ENCODE peak calls at places on chromosomes 2 and 18, in seven cellular contexts. One of them, this sample, is unnamed.

GRCh38 chr2:105175231-105175630 is 66.3 kb upstream of the GPR45 start:
- DNase-seq in nephron progenitor cell: no peak
- DNase-seq in astrocyte of the spinal cord: no peak
- DNase-seq in activated CD8-positive, alpha-beta memory T cell treated with anti-CD3 and anti-CD28 coated beads, Interleukin-2, amount 10 ng/mL, durations not matched to agents 7 days and 5 days: no peak
- DNase-seq in globus pallidus: no peak
- DNase-seq in NCI-H748 treated with DMSO at 0.1 percent for 48 hours: no peak
- DNase-seq in T1000: no peak
- DNase-seq in this sample: no peak

GRCh38 chr2:239836021-239836765 is 188.9 kb downstream of the NDUFA10 start:
- DNase-seq in nephron progenitor cell: no peak
- DNase-seq in astrocyte of the spinal cord: no peak
- DNase-seq in activated CD8-positive, alpha-beta memory T cell treated with anti-CD3 and anti-CD28 coated beads, Interleukin-2, amount 10 ng/mL, durations not matched to agents 7 days and 5 days: peak
- DNase-seq in globus pallidus: no peak
- DNase-seq in NCI-H748 treated with DMSO at 0.1 percent for 48 hours: no peak
- DNase-seq in T1000: no peak
- DNase-seq in this sample: no peak

GRCh38 chr18:21747268-21747667 is 6.7 kb downstream of the MIB1 start:
- DNase-seq in nephron progenitor cell: no peak
- DNase-seq in astrocyte of the spinal cord: no peak
- DNase-seq in activated CD8-positive, alpha-beta memory T cell treated with anti-CD3 and anti-CD28 coated beads, Interleukin-2, amount 10 ng/mL, durations not matched to agents 7 days and 5 days: no peak
- DNase-seq in globus pallidus: no peak
- DNase-seq in NCI-H748 treated with DMSO at 0.1 percent for 48 hours: no peak
- DNase-seq in T1000: no peak
- DNase-seq in this sample: no peak

GRCh38 chr18:79890638-79891037 is 60.8 kb downstream of the SLC66A2 start:
- DNase-seq in nephron progenitor cell: no peak
- DNase-seq in astrocyte of the spinal cord: no peak
- DNase-seq in activated CD8-positive, alpha-beta memory T cell treated with anti-CD3 and anti-CD28 coated beads, Interleukin-2, amount 10 ng/mL, durations not matched to agents 7 days and 5 days: no peak
- DNase-seq in globus pallidus: no peak
- DNase-seq in NCI-H748 treated with DMSO at 0.1 percent for 48 hours: no peak
- DNase-seq in T1000: no peak
- DNase-seq in this sample: no peak

GRCh38 chr2:30040147-30040546 is 106.7 kb upstream of the YPEL5 start:
- DNase-seq in nephron progenitor cell: no peak
- DNase-seq in astrocyte of the spinal cord: no peak
- DNase-seq in activated CD8-positive, alpha-beta memory T cell treated with anti-CD3 and anti-CD28 coated beads, Interleukin-2, amount 10 ng/mL, durations not matched to agents 7 days and 5 days: no peak
- DNase-seq in globus pallidus: no peak
- DNase-seq in NCI-H748 treated with DMSO at 0.1 percent for 48 hours: no peak
- DNase-seq in T1000: no peak
- DNase-seq in this sample: no peak

GRCh38 chr2:23124214-23124735 is 260.7 kb upstream of the KLHL29 start:
- DNase-seq in nephron progenitor cell: no peak
- DNase-seq in astrocyte of the spinal cord: no peak
- DNase-seq in activated CD8-positive, alpha-beta memory T cell treated with anti-CD3 and anti-CD28 coated beads, Interleukin-2, amount 10 ng/mL, durations not matched to agents 7 days and 5 days: no peak
- DNase-seq in globus pallidus: no peak
- DNase-seq in NCI-H748 treated with DMSO at 0.1 percent for 48 hours: no peak
- DNase-seq in T1000: no peak
- DNase-seq in this sample: no peak

GRCh38 chr2:20213651-20214565 is 11.0 kb downstream of the SDC1 start:
- DNase-seq in nephron progenitor cell: peak
- DNase-seq in astrocyte of the spinal cord: no peak
- DNase-seq in activated CD8-positive, alpha-beta memory T cell treated with anti-CD3 and anti-CD28 coated beads, Interleukin-2, amount 10 ng/mL, durations not matched to agents 7 days and 5 days: no peak
- DNase-seq in globus pallidus: no peak
- DNase-seq in NCI-H748 treated with DMSO at 0.1 percent for 48 hours: no peak
- DNase-seq in T1000: no peak
- DNase-seq in this sample: no peak

GRCh38 chr18:77053616-77054287 is 78.8 kb downstream of the MBP start:
- DNase-seq in nephron progenitor cell: no peak
- DNase-seq in astrocyte of the spinal cord: no peak
- DNase-seq in activated CD8-positive, alpha-beta memory T cell treated with anti-CD3 and anti-CD28 coated beads, Interleukin-2, amount 10 ng/mL, durations not matched to agents 7 days and 5 days: no peak
- DNase-seq in globus pallidus: no peak
- DNase-seq in NCI-H748 treated with DMSO at 0.1 percent for 48 hours: no peak
- DNase-seq in T1000: no peak
- DNase-seq in this sample: no peak

GRCh38 chr2:15615310-15615920 is 23.7 kb downstream of the DDX1 start:
- DNase-seq in nephron progenitor cell: no peak
- DNase-seq in astrocyte of the spinal cord: no peak
- DNase-seq in activated CD8-positive, alpha-beta memory T cell treated with anti-CD3 and anti-CD28 coated beads, Interleukin-2, amount 10 ng/mL, durations not matched to agents 7 days and 5 days: no peak
- DNase-seq in globus pallidus: no peak
- DNase-seq in NCI-H748 treated with DMSO at 0.1 percent for 48 hours: no peak
- DNase-seq in T1000: no peak
- DNase-seq in this sample: no peak

GRCh38 chr18:2911533-2911932 is 64.7 kb downstream of the EMILIN2 start:
- DNase-seq in nephron progenitor cell: no peak
- DNase-seq in astrocyte of the spinal cord: no peak
- DNase-seq in activated CD8-positive, alpha-beta memory T cell treated with anti-CD3 and anti-CD28 coated beads, Interleukin-2, amount 10 ng/mL, durations not matched to agents 7 days and 5 days: no peak
- DNase-seq in globus pallidus: no peak
- DNase-seq in NCI-H748 treated with DMSO at 0.1 percent for 48 hours: no peak
- DNase-seq in T1000: no peak
- DNase-seq in this sample: no peak

GRCh38 chr2:180240774-180241173 is 233.7 kb upstream of the CWC22 start:
- DNase-seq in nephron progenitor cell: no peak
- DNase-seq in astrocyte of the spinal cord: peak
- DNase-seq in activated CD8-positive, alpha-beta memory T cell treated with anti-CD3 and anti-CD28 coated beads, Interleukin-2, amount 10 ng/mL, durations not matched to agents 7 days and 5 days: no peak
- DNase-seq in globus pallidus: no peak
- DNase-seq in NCI-H748 treated with DMSO at 0.1 percent for 48 hours: no peak
- DNase-seq in T1000: no peak
- DNase-seq in this sample: no peak

GRCh38 chr18:77129150-77129551 is 3.4 kb downstream of the MBP start:
- DNase-seq in nephron progenitor cell: no peak
- DNase-seq in astrocyte of the spinal cord: peak
- DNase-seq in activated CD8-positive, alpha-beta memory T cell treated with anti-CD3 and anti-CD28 coated beads, Interleukin-2, amount 10 ng/mL, durations not matched to agents 7 days and 5 days: no peak
- DNase-seq in globus pallidus: no peak
- DNase-seq in NCI-H748 treated with DMSO at 0.1 percent for 48 hours: no peak
- DNase-seq in T1000: no peak
- DNase-seq in this sample: no peak

GRCh38 chr2:202831241-202831997 is 40.1 kb downstream of the ICA1L start:
- DNase-seq in nephron progenitor cell: peak
- DNase-seq in astrocyte of the spinal cord: peak
- DNase-seq in activated CD8-positive, alpha-beta memory T cell treated with anti-CD3 and anti-CD28 coated beads, Interleukin-2, amount 10 ng/mL, durations not matched to agents 7 days and 5 days: peak
- DNase-seq in globus pallidus: peak
- DNase-seq in NCI-H748 treated with DMSO at 0.1 percent for 48 hours: peak
- DNase-seq in T1000: no peak
- DNase-seq in this sample: no peak

GRCh38 chr18:34023471-34023870 is 201.2 kb downstream of the NOL4 start:
- DNase-seq in nephron progenitor cell: no peak
- DNase-seq in astrocyte of the spinal cord: peak
- DNase-seq in activated CD8-positive, alpha-beta memory T cell treated with anti-CD3 and anti-CD28 coated beads, Interleukin-2, amount 10 ng/mL, durations not matched to agents 7 days and 5 days: no peak
- DNase-seq in globus pallidus: no peak
- DNase-seq in NCI-H748 treated with DMSO at 0.1 percent for 48 hours: no peak
- DNase-seq in T1000: no peak
- DNase-seq in this sample: no peak

GRCh38 chr2:32135409-32135808 is 30.3 kb upstream of the SLC30A6 start:
- DNase-seq in nephron progenitor cell: no peak
- DNase-seq in astrocyte of the spinal cord: peak
- DNase-seq in activated CD8-positive, alpha-beta memory T cell treated with anti-CD3 and anti-CD28 coated beads, Interleukin-2, amount 10 ng/mL, durations not matched to agents 7 days and 5 days: no peak
- DNase-seq in globus pallidus: no peak
- DNase-seq in NCI-H748 treated with DMSO at 0.1 percent for 48 hours: no peak
- DNase-seq in T1000: peak
- DNase-seq in this sample: no peak

GRCh38 chr18:64699116-64699515 is 550.2 kb upstream of the LINC00305 start:
- DNase-seq in nephron progenitor cell: no peak
- DNase-seq in astrocyte of the spinal cord: no peak
- DNase-seq in activated CD8-positive, alpha-beta memory T cell treated with anti-CD3 and anti-CD28 coated beads, Interleukin-2, amount 10 ng/mL, durations not matched to agents 7 days and 5 days: no peak
- DNase-seq in globus pallidus: no peak
- DNase-seq in NCI-H748 treated with DMSO at 0.1 percent for 48 hours: no peak
- DNase-seq in T1000: no peak
- DNase-seq in this sample: no peak

This sample was measured in retina.